ENCODE peak calls at places on chromosomes 3 and 15, in seven cellular contexts. P, I, T, M, W, S and Q are unnamed samples.

GRCh38 chr3:156614642-156615511 is 59.5 kb upstream of the TIPARP start:
- DNase-seq in S (peak), T (no peak), I (no peak), M (peak), W (no peak), P (no peak), Q (peak)

GRCh38 chr15:78084359-78084750 is 6.8 kb upstream of the TBC1D2B start:
- DNase-seq in M (no peak), W (no peak), T (no peak), P (no peak), I (no peak), S (no peak), Q (no peak)

GRCh38 chr15:39183177-39183881 is 397.6 kb upstream of the THBS1 start:
- DNase-seq in W (no peak), S (no peak), P (no peak), M (no peak), T (no peak), I (no peak), Q (no peak)

GRCh38 chr3:58198804-58199203 is 12.0 kb downstream of the DNASE1L3 start:
- DNase-seq in T (no peak), W (no peak), I (no peak), S (no peak), P (no peak), M (no peak), Q (no peak)

GRCh38 chr15:51382787-51383186 is 41.3 kb downstream of the GLDN start:
- DNase-seq in T (peak), S (peak), P (peak), M (peak), I (peak), W (peak), Q (peak)

GRCh38 chr15:67641453-67641852 is 99.0 kb downstream of the MAP2K5 start:
- DNase-seq in W (no peak), T (no peak), M (peak), P (no peak), I (no peak), S (no peak), Q (no peak)

GRCh38 chr15:60576515-60576914 is 97.6 kb upstream of the ICE2 start:
- DNase-seq in W (no peak), S (no peak), I (no peak), M (no peak), P (no peak), T (no peak), Q (no peak)

GRCh38 chr3:141996437-141996836 is 120.0 kb downstream of the ATP1B3 start:
- DNase-seq in T (no peak), I (no peak), M (no peak), W (no peak), P (no peak), S (no peak), Q (no peak)

GRCh38 chr3:63413523-63413922 is 135.4 kb downstream of the SYNPR start:
- DNase-seq in T (no peak), M (no peak), S (no peak), I (no peak), W (no peak), P (no peak), Q (no peak)

GRCh38 chr3:73055583-73056364 is 5.7 kb upstream of the EBLN2 start:
- DNase-seq in I (peak), P (no peak), S (no peak), M (no peak), T (no peak), W (no peak), Q (no peak)

GRCh38 chr3:73056365-73057150 is 4.9 kb upstream of the EBLN2 start:
- DNase-seq in M (peak), S (no peak), I (no peak), P (no peak), W (no peak), T (peak), Q (peak)

GRCh38 chr3:73049319-73049718 is 12.1 kb upstream of the EBLN2 start:
- DNase-seq in P (no peak), S (no peak), I (no peak), T (no peak), W (no peak), M (no peak), Q (no peak)

DNA sequence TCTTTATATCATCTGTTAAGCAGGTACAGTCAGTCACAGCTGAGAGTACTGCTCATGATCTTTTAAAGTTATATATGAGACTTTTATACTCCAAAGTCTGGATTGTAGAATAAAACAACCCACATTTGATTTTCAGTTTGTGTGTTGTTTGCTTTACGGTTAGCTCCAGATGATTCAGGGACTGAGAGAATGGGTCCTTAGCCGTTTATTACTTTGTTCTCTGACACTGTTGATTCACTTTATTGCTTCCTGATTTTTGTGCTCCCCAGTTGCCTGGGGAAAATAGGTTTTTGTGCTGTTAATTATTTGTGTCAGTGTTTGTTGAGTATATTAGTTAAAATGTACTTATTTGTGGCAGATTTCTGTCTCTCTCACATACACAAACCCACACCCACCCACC is 8.6 kb upstream of the EBLN2 start:
- DNase-seq in S (no peak), M (no peak), W (no peak), I (no peak), T (no peak), P (no peak), Q (no peak)
- H3K18ac ChIP-seq in S (no peak), M (no peak), W (no peak), I (no peak), T (no peak), P (no peak), Q (no peak)

DNA sequence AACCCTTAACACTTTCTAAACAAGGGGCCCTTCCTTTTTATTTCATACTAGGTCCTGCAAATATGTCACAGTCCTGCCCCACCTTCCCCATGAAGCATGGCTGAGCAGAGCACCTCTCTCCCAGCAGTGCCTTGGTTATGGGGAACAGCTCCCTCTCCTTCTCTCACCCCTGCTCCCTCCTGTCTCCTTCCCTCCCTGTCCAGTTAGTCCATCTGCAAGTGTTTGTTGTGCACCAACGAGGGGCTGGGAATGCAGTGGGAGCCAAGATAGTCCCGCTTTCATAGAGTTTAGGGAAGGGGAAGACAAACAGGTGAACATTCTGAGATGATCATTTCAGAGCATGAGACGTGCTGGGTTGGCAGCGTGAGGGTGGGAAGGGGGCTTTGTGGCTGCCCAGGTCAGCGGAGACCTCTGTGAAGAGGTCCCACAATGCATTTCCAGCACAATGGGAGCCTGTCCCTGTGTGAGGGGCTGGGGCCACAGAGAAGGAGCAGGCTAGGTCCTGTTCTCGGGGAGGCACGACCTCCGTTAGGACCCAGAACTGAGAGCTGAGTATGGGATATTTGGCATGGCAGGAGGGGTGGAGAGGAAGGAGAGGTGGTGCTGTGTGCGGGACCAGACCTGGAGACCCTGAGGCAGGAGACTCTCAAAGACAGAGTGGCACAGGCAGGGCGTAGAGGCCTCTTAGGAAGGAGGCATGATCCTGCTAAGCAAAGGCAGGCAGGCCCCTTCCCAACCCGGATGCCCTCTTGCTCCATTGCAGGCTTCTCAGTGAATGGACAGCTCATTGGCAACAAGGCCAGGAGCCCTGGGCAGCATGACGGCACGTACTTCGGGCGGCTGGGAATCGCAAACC is 5.5 kb upstream of the ITIH3 start:
- DNase-seq in W (no peak), P (no peak), T (no peak), M (no peak), S (no peak), I (no peak), Q (no peak)
- H3K18ac ChIP-seq in W (no peak), P (peak), T (no peak), M (no peak), S (no peak), I (no peak), Q (no peak)

DNA sequence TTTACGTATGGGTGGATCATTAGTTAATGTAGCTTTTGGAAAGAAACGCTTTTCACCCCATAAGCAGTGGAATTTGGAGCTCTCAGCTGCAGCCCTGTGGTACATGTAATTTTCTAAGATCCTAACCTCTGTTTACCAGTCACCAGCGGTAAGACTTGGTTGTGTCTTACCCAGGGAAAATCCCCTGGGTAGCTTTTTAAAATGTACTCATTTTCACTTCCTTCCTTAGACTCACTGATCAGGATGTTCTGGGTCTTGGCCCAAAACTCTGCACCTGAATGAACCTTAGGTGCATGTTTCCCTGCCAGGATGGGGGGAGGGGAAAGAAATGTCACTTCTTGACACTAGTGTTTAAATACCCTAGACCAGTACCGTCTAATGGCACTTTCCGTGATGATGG is 605.2 kb downstream of the MAGI1 start:
- DNase-seq in S (no peak), W (no peak), I (no peak), T (no peak), P (no peak), M (no peak), Q (no peak)
- H3K18ac ChIP-seq in S (no peak), W (no peak), I (no peak), T (no peak), P (no peak), M (no peak), Q (no peak)

GRCh38 chr3:60854762-60855161 is 396.5 kb downstream of the FHIT start:
- DNase-seq in T (peak), M (no peak), S (no peak), P (no peak), W (no peak), I (no peak), Q (no peak)

GRCh38 chr3:60856299-60857046 is 394.8 kb downstream of the FHIT start:
- DNase-seq in P (no peak), T (peak), W (no peak), I (no peak), M (no peak), S (no peak), Q (no peak)

GRCh38 chr3:60855250-60855649 is 396.0 kb downstream of the FHIT start:
- DNase-seq in P (no peak), T (no peak), S (no peak), W (no peak), M (no peak), I (no peak), Q (no peak)
- H3K18ac ChIP-seq in P (no peak), T (no peak), S (no peak), W (no peak), M (no peak), I (no peak), Q (no peak)

GRCh38 chr3:178381971-178382370 is 154.3 kb upstream of the KCNMB2 start:
- DNase-seq in I (no peak), P (no peak), T (peak), W (no peak), S (no peak), M (no peak), Q (peak)
- H3K18ac ChIP-seq in I (no peak), P (no peak), T (no peak), W (no peak), S (no peak), M (no peak), Q (peak)

GRCh38 chr3:24367216-24367615 is 127.4 kb downstream of the THRB start:
- DNase-seq in M (no peak), T (no peak), I (no peak), S (no peak), W (no peak), P (no peak), Q (no peak)

GRCh38 chr3:24367681-24368264 is 126.9 kb downstream of the THRB start:
- DNase-seq in W (no peak), P (no peak), T (peak), S (peak), M (no peak), I (no peak), Q (no peak)

GRCh38 chr3:24363242-24363641 is 131.4 kb downstream of the THRB start:
- DNase-seq in S (peak), M (no peak), I (no peak), W (no peak), T (peak), P (no peak), Q (no peak)

GRCh38 chr3:24364359-24364758 is 130.3 kb downstream of the THRB start:
- DNase-seq in M (no peak), S (no peak), P (no peak), I (no peak), W (no peak), T (no peak), Q (no peak)

GRCh38 chr3:24365168-24365567 is 129.5 kb downstream of the THRB start:
- DNase-seq in W (no peak), S (no peak), M (no peak), T (peak), I (no peak), P (no peak), Q (peak)
- H3K18ac ChIP-seq in W (no peak), S (peak), M (no peak), T (no peak), I (no peak), P (no peak), Q (no peak)

GRCh38 chr15:65773386-65774111 is 18.5 kb downstream of the DENND4A start:
- DNase-seq in I (no peak), P (no peak), W (no peak), M (no peak), T (no peak), S (no peak), Q (no peak)
- H3K18ac ChIP-seq in I (no peak), P (no peak), W (no peak), M (no peak), T (no peak), S (no peak), Q (no peak)

DNA sequence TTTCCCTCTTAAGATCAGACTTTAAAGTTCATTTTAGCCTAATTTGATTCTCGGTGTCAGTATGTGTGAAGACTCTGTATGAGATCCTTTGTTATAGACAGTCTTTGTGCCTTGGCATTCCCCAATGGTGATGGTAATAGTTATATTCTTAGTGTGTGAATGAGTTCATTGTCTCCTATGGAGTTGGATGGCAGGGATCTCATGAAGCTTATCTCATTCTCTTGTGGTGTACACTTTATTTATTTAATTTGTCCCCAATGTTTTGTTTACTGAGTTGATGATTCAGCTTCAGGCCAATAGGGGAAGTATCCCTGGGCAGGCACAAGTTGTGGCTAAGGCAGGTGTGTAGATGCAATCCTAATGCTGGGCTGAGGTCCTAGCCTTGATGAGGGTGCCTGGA is 222.0 kb upstream of the DPPA4 start:
- DNase-seq in T (no peak), I (no peak), M (no peak), P (no peak), S (no peak), W (no peak), Q (peak)
- H3K18ac ChIP-seq in T (no peak), I (no peak), M (no peak), P (no peak), S (no peak), W (no peak), Q (no peak)